ENCODE peak calls at places on chromosome X, in eight cellular contexts. B, H, E, J, X, P, S and R are unnamed samples.

GRCh38 chrX:152912121-152912520 is 14.3 kb downstream of the ZNF185 start:
- DNase-seq in E (no peak), S (no peak), P (no peak), B (no peak), J (no peak), H (peak), X (no peak), R (no peak)

GRCh38 chrX:96361844-96362243 is 322.8 kb upstream of the DIAPH2 start:
- DNase-seq in E (no peak), H (no peak), P (no peak), B (no peak), X (no peak), S (no peak), J (no peak), R (no peak)

GRCh38 chrX:64198046-64198445 is 7.5 kb downstream of the AMER1 start:
- DNase-seq in H (no peak), S (no peak), J (no peak), P (no peak), B (no peak), E (no peak), X (no peak), R (no peak)

GRCh38 chrX:2261838-2262678 is 238.7 kb downstream of the DHRSX start:
- DNase-seq in P (no peak), H (no peak), X (no peak), B (no peak), S (no peak), J (no peak), E (no peak), R (no peak)

GRCh38 chrX:141468940-141469339 is 115.6 kb downstream of the SPANXA1 start:
- DNase-seq in X (no peak), J (no peak), E (no peak), H (no peak), S (no peak), P (no peak), B (no peak), R (no peak)

GRCh38 chrX:153768311-153769157 is 4.5 kb downstream of the PLXNB3 start:
- DNase-seq in S (no peak), B (peak), E (no peak), P (no peak), J (no peak), X (no peak), H (no peak), R (no peak)

GRCh38 chrX:2478546-2479419 is 22.0 kb downstream of the DHRSX start:
- DNase-seq in E (no peak), P (no peak), B (no peak), J (no peak), X (no peak), H (no peak), S (no peak), R (no peak)

GRCh38 chrX:100635989-100636320 is 651 bp downstream of the TSPAN6 start:
- DNase-seq in H (no peak), B (no peak), P (no peak), J (no peak), E (no peak), X (no peak), S (no peak), R (no peak)

GRCh38 chrX:19670854-19671620 is 155.7 kb upstream of the MAP3K15 start:
- DNase-seq in P (no peak), X (no peak), J (no peak), S (no peak), H (no peak), B (no peak), E (no peak), R (no peak)

GRCh38 chrX:150926791-150927190 is 28.3 kb upstream of the CD99L2 start:
- DNase-seq in P (no peak), E (no peak), H (no peak), X (no peak), S (no peak), J (no peak), B (no peak), R (no peak)

GRCh38 chrX:115372026-115372610 is 82.6 kb downstream of the LUZP4 start:
- DNase-seq in S (no peak), J (no peak), X (no peak), H (no peak), E (no peak), P (peak), B (no peak), R (no peak)

GRCh38 chrX:78019586-78020483 is 50.4 kb upstream of the PGAM4 start:
- DNase-seq in S (no peak), B (no peak), X (no peak), J (no peak), E (no peak), P (no peak), H (no peak), R (no peak)

GRCh38 chrX:110847334-110847733 is 51.7 kb upstream of the CHRDL1 start:
- DNase-seq in S (peak), J (no peak), P (peak), B (peak), H (no peak), X (no peak), E (peak), R (peak)

GRCh38 chrX:40581333-40581910 is 652 bp downstream of the ATP6AP2 start:
- DNase-seq in B (no peak), X (no peak), E (no peak), P (no peak), J (no peak), H (peak), S (no peak), R (no peak)

GRCh38 chrX:118423558-118423957 is 72.1 kb upstream of the DOCK11 start:
- DNase-seq in P (no peak), S (no peak), B (no peak), J (no peak), E (no peak), X (no peak), H (peak), R (no peak)

GRCh38 chrX:103614999-103615398 is 7.2 kb downstream of the TCEAL3 start:
- DNase-seq in H (no peak), X (no peak), E (no peak), J (no peak), S (no peak), B (no peak), P (no peak), R (no peak)

GRCh38 chrX:109553862-109554261 is 17.2 kb downstream of the NXT2 start:
- DNase-seq in P (no peak), H (no peak), J (no peak), E (no peak), S (no peak), X (no peak), B (no peak), R (no peak)

GRCh38 chrX:27565992-27566391 is 24.2 kb upstream of the DCAF8L2 start:
- DNase-seq in B (no peak), J (no peak), P (no peak), S (no peak), H (no peak), X (no peak), E (no peak), R (no peak)

GRCh38 chrX:21853578-21853977 is 2.2 kb upstream of the YY2 start:
- DNase-seq in S (no peak), E (no peak), P (no peak), H (no peak), X (no peak), B (no peak), J (no peak), R (no peak)

GRCh38 chrX:30653415-30654131 is at the start of gene GK:
- DNase-seq in P (no peak), J (no peak), X (no peak), S (no peak), B (peak), H (peak), E (no peak), R (no peak)